ENCODE peak calls at places on chromosomes 16 and 17, in four cellular contexts. B is GM20000; Q is activated CD8-positive, alpha-beta T cell treated with anti-CD3 and anti-CD28 coated beads for 36 hours; R is MM.1S. D is an unnamed sample.

GRCh38 chr16:67967183-67967955 is 1.1 kb downstream of the SLC12A4 start:
- DNase-seq in B (no peak), Q (peak), R (peak), D (no peak)

GRCh38 chr17:37885136-37885535 is 39.1 kb upstream of the TBC1D3K start:
- DNase-seq in B (no peak), Q (no peak), R (no peak), D (no peak)

GRCh38 chr16:55473584-55473983 is 5.4 kb upstream of the MMP2 start:
- DNase-seq in B (no peak), Q (no peak), R (no peak), D (no peak)

GRCh38 chr17:17859909-17860760 is 23.3 kb upstream of the SREBF1 start:
- DNase-seq in B (peak), Q (peak), R (peak), D (peak)

GRCh38 chr16:30369091-30369937 is 980 bp downstream of the TBC1D10B start:
- DNase-seq in B (no peak), Q (peak), R (peak), D (no peak)

GRCh38 chr16:12425134-12425941 is 378.3 kb downstream of the CPPED1 start:
- DNase-seq in B (no peak), Q (no peak), R (no peak), D (no peak)

GRCh38 chr17:78329263-78330059 is 30.4 kb downstream of the SOCS3 start:
- DNase-seq in B (no peak), Q (peak), R (no peak), D (no peak)

GRCh38 chr16:652454-653021 is 3.4 kb downstream of the WDR90 start:
- DNase-seq in B (no peak), Q (no peak), R (no peak), D (no peak)

GRCh38 chr17:57017625-57018024 is 39.7 kb downstream of the SCPEP1 start:
- DNase-seq in B (no peak), Q (no peak), R (no peak), D (no peak)

GRCh38 chr16:85819245-85819644 is 19.8 kb downstream of the COX4I1 start:
- DNase-seq in B (peak), Q (peak), R (peak), D (peak)

GRCh38 chr16:15752717-15753488 is 102.9 kb downstream of the NDE1 start:
- DNase-seq in B (no peak), Q (no peak), R (no peak), D (no peak)

DNA sequence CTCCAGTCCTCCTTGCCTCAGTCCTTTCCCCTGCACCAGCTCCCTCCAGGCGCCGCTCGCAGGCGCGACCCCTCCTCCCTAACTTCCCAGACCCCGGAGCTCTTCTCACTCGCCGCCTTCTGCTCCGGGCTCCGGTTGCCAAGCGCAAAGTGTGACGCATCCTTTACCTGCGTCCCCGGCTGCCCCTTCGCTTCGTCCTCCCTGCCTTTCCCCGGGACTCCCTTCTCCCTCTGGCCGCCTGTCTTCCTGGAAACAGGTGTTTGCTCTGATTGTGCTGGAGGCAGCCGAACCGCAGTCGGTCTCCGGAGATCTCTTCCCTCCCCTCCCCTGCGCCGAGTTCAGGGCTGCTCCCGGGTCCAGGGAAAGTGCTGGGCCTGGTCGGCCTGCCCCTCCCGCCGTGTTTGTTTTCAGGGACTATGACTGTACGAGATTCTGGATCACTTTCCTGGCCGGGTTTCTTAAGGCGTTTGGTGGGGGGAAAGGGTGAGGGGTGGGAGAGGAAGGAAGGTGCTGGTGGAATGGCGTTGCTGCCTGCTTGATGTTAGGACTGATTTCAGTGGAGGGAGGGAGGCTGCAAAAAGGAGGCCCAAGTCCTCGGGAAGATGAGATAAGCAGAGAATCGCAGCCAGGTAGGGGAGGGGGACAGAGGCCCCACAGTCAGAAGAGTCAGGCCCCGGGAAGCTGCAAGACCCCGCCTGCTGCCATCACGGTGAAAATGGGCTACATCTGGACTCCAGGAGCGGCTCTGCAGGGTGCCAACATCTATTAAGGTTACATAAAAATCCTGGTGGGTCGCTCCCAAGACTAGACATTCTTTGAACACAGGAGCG is 893 bp downstream of the ARHGAP44 start:
- DNase-seq in B (peak), Q (no peak), R (no peak), D (no peak)
- TF ChIP-seq CTCF in B (no peak), Q (no peak), R (no peak), D (no peak)

GRCh38 chr17:15000661-15001060 is 264.5 kb downstream of the PMP22 start:
- DNase-seq in B (no peak), Q (no peak), R (no peak), D (no peak)
- TF ChIP-seq CTCF in B (no peak), Q (no peak), R (no peak), D (no peak)

GRCh38 chr17:43873091-43873490 is 26.1 kb downstream of the CD300LG start:
- DNase-seq in B (no peak), Q (no peak), R (no peak), D (no peak)
- TF ChIP-seq CTCF in B (no peak), Q (peak), R (peak), D (no peak)

GRCh38 chr17:81471804-81472456 is 40.7 kb downstream of the ACTG1 start:
- DNase-seq in B (no peak), Q (peak), R (peak), D (no peak)
- TF ChIP-seq CTCF in B (no peak), Q (no peak), R (no peak), D (no peak)